ENCODE peak calls at places on chromosomes 11 and 22, in four cellular contexts. One of them, this sample, is unnamed.

GRCh38 chr22:32331918-32332725 is 25.5 kb upstream of the RFPL3 start:
- DNase-seq in lower lobe of right lung: no peak
- DNase-seq in heart right ventricle: no peak
- DNase-seq in lung: no peak
- DNase-seq in this sample: no peak

GRCh38 chr22:37079158-37079557 is 27.6 kb downstream of the KCTD17 start:
- DNase-seq in lower lobe of right lung: no peak
- DNase-seq in heart right ventricle: no peak
- DNase-seq in lung: no peak
- DNase-seq in this sample: no peak

GRCh38 chr11:35619030-35619753 is 932 bp downstream of the FJX1 start:
- DNase-seq in lower lobe of right lung: peak; percentile 50
- DNase-seq in heart right ventricle: peak; percentile 30
- DNase-seq in lung: no peak
- DNase-seq in this sample: peak; percentile 26

GRCh38 chr11:83063073-83063754 is 8.5 kb downstream of the RAB30 start:
- DNase-seq in lower lobe of right lung: no peak
- DNase-seq in heart right ventricle: no peak
- DNase-seq in lung: no peak
- DNase-seq in this sample: no peak

GRCh38 chr11:111301004-111301839 is 2.9 kb downstream of the POU2AF3 start:
- DNase-seq in lower lobe of right lung: no peak
- DNase-seq in heart right ventricle: no peak
- DNase-seq in lung: no peak
- DNase-seq in this sample: no peak

GRCh38 chr22:45584121-45584570 is 81.5 kb downstream of the FBLN1 start:
- DNase-seq in lower lobe of right lung: peak; percentile 36
- DNase-seq in heart right ventricle: no peak
- DNase-seq in lung: no peak
- DNase-seq in this sample: no peak

GRCh38 chr22:22618448-22618847 is 26.0 kb upstream of the GGTLC2 start:
- DNase-seq in lower lobe of right lung: no peak
- DNase-seq in heart right ventricle: no peak
- DNase-seq in lung: no peak
- DNase-seq in this sample: no peak

GRCh38 chr11:115623021-115623451 is 118.8 kb upstream of the CADM1 start:
- DNase-seq in lower lobe of right lung: peak; percentile 57
- DNase-seq in heart right ventricle: peak; percentile 74
- DNase-seq in lung: peak; percentile 65
- DNase-seq in this sample: peak; percentile 54

GRCh38 chr11:68749061-68749491 is 2.2 kb downstream of the TESMIN start:
- DNase-seq in lower lobe of right lung: no peak
- DNase-seq in heart right ventricle: no peak
- DNase-seq in lung: no peak
- DNase-seq in this sample: no peak

GRCh38 chr22:48739348-48740085 is 1088.2 kb downstream of the BRD1 start:
- DNase-seq in lower lobe of right lung: no peak
- DNase-seq in heart right ventricle: no peak
- DNase-seq in lung: no peak
- DNase-seq in this sample: no peak

GRCh38 chr11:122439911-122440782 is 215.4 kb upstream of the UBASH3B start:
- DNase-seq in lower lobe of right lung: no peak
- DNase-seq in heart right ventricle: peak; percentile 50
- DNase-seq in lung: no peak
- DNase-seq in this sample: peak; percentile 42

GRCh38 chr11:27352781-27353180 is 10.2 kb downstream of the CCDC34 start:
- DNase-seq in lower lobe of right lung: no peak
- DNase-seq in heart right ventricle: no peak
- DNase-seq in lung: no peak
- DNase-seq in this sample: no peak

GRCh38 chr11:27349919-27350318 is 13.1 kb downstream of the CCDC34 start:
- DNase-seq in lower lobe of right lung: no peak
- DNase-seq in heart right ventricle: no peak
- DNase-seq in lung: no peak
- DNase-seq in this sample: no peak

GRCh38 chr11:27347949-27348879 is 14.8 kb downstream of the CCDC34 start:
- DNase-seq in lower lobe of right lung: no peak
- DNase-seq in heart right ventricle: no peak
- DNase-seq in lung: no peak
- DNase-seq in this sample: no peak

GRCh38 chr11:27347361-27347760 is 15.7 kb downstream of the CCDC34 start:
- DNase-seq in lower lobe of right lung: no peak
- DNase-seq in heart right ventricle: no peak
- DNase-seq in lung: no peak
- DNase-seq in this sample: no peak

GRCh38 chr11:27350503-27350902 is 12.5 kb downstream of the CCDC34 start:
- DNase-seq in lower lobe of right lung: no peak
- DNase-seq in heart right ventricle: no peak
- DNase-seq in lung: no peak
- DNase-seq in this sample: no peak
- H3K4me1 ChIP-seq in lower lobe of right lung: no peaks in the 10 kb centered on the region
- H3K4me1 ChIP-seq in heart right ventricle: peaks cover 15% of the 10 kb centered on the region
- H3K4me1 ChIP-seq in lung: peaks cover 3% of the 10 kb centered on the region
- H3K4me1 ChIP-seq in this sample: peaks cover 4% of the 10 kb centered on the region

DNA sequence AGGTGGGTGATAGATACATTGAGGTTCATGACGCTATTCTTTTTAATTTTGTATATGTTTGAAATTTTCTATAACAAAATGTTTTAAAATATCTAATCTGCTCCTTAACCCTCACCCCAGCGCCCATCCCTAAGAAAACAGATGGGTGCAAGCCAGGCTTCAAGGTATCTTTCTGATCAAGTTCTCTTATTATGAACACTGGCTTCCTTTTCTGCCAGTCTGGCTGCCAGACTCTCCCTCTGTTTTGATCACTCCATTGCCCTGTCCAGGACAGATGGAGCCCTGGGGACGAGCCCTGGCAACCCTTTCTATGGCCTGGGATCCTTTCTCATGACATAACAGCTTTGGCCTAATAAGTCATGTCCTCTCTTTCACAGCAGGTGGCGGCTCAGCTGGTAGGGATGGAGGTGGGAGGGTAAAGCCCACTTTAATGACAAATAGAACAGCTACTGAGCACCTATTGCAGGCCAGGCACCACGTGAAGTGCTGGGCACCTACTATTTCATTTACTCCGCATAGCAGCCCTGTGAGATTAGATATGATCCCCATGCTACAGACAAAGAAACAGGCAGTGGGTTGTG is 38.4 kb downstream of the DRD2 start:
- DNase-seq in lower lobe of right lung: no peak
- DNase-seq in heart right ventricle: no peak
- DNase-seq in lung: no peak
- DNase-seq in this sample: no peak
- TF ChIP-seq CTCF in lower lobe of right lung: no peak
- TF ChIP-seq CTCF in heart right ventricle: no peak
- TF ChIP-seq CTCF in lung: no peak
- TF ChIP-seq CTCF in this sample: no peak

GRCh38 chr22:35835267-35835997 is 117.8 kb downstream of the APOL5 start:
- DNase-seq in lower lobe of right lung: no peak
- DNase-seq in heart right ventricle: no peak
- DNase-seq in lung: no peak
- DNase-seq in this sample: no peak

GRCh38 chr22:35837328-35837727 is 119.7 kb downstream of the APOL5 start:
- DNase-seq in lower lobe of right lung: no peak
- DNase-seq in heart right ventricle: no peak
- DNase-seq in lung: no peak
- DNase-seq in this sample: no peak

GRCh38 chr22:35838849-35839646 is 121.4 kb downstream of the APOL5 start:
- DNase-seq in lower lobe of right lung: no peak
- DNase-seq in heart right ventricle: no peak
- DNase-seq in lung: no peak
- DNase-seq in this sample: peak; percentile 59

GRCh38 chr22:35834080-35834479 is 116.4 kb downstream of the APOL5 start:
- DNase-seq in lower lobe of right lung: no peak
- DNase-seq in heart right ventricle: no peak
- DNase-seq in lung: no peak
- DNase-seq in this sample: no peak

DNA sequence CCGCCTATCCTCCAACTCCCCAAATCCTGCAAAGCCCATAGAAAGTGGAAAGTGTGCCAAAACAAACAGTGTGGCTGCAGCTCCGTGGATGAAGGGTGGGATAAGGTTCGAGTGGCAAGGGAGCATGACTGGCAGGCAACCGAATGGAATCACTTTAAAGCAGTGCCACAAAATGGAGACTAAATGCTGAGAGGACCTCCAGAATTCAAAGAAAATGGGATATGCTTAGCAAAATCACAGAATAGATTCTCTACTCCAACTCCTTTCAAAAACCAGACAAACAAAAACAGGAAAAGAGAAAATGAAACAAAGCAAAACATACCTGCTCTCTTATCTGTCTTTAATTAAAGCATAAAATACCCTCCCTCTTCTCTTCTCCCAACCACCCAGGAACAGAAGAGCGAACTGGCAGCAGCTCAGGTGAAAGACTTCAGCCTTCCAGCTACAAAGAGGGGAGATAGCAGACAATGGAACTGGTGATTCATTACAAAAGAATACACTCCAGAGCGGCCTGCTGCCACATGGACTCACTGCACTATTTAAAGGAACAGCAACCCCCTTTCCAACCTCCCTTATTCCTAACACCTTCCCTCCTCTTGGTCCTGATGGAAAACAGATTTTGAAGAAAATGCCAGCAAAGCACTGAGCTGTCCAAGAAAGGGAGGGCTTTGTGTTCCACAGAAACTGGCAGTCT is 118.5 kb downstream of the APOL5 start:
- DNase-seq in lower lobe of right lung: no peak
- DNase-seq in heart right ventricle: peak; percentile 26
- DNase-seq in lung: peak; percentile 64
- DNase-seq in this sample: peak; percentile 64
- H3K4me1 ChIP-seq in lower lobe of right lung: peaks cover 66% of the 10 kb centered on the region
- H3K4me1 ChIP-seq in heart right ventricle: peaks cover 75% of the 10 kb centered on the region
- H3K4me1 ChIP-seq in lung: peaks cover 24% of the 10 kb centered on the region
- H3K4me1 ChIP-seq in this sample: peaks cover 21% of the 10 kb centered on the region

GRCh38 chr22:46762238-46763050 is at the start of gene TBC1D22A:
- DNase-seq in lower lobe of right lung: peak; percentile 96
- DNase-seq in heart right ventricle: peak; percentile 96
- DNase-seq in lung: peak; percentile 95
- DNase-seq in this sample: peak; percentile 96
- TF ChIP-seq CTCF in lower lobe of right lung: no peak
- TF ChIP-seq CTCF in heart right ventricle: no peak
- TF ChIP-seq CTCF in lung: peak; percentile 7
- TF ChIP-seq CTCF in this sample: peak; percentile 20

GRCh38 chr11:20213790-20214189 is 53.5 kb upstream of the DBX1 start:
- DNase-seq in lower lobe of right lung: no peak
- DNase-seq in heart right ventricle: no peak
- DNase-seq in lung: no peak
- DNase-seq in this sample: no peak

GRCh38 chr11:20208622-20209090 is 48.4 kb upstream of the DBX1 start:
- DNase-seq in lower lobe of right lung: no peak
- DNase-seq in heart right ventricle: no peak
- DNase-seq in lung: no peak
- DNase-seq in this sample: no peak

GRCh38 chr11:20205807-20206206 is 45.5 kb upstream of the DBX1 start:
- DNase-seq in lower lobe of right lung: no peak
- DNase-seq in heart right ventricle: no peak
- DNase-seq in lung: no peak
- DNase-seq in this sample: no peak

GRCh38 chr11:20207781-20208621 is 47.7 kb upstream of the DBX1 start:
- DNase-seq in lower lobe of right lung: peak; percentile 49
- DNase-seq in heart right ventricle: no peak
- DNase-seq in lung: peak; percentile 37
- DNase-seq in this sample: no peak

DNA sequence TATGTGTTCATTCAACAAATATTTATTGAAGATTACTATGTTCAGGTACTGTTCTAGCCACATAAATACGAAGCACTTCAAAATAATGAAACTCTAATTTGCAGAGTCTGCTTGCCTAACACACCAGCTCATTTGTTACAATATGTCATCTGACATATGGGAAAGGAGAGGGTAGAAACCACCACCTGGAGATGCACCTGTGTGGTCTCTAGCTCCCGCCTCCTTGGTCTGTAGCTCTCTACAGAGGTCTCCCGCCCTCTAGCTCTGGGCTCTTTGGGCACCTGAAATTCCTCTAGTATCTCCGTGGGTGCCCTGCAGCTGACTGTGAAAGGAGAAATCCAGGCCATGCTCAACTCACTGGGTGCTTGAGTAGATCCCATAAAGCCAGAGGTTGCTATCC is 51.4 kb upstream of the DBX1 start:
- DNase-seq in lower lobe of right lung: no peak
- DNase-seq in heart right ventricle: no peak
- DNase-seq in lung: no peak
- DNase-seq in this sample: no peak
- H3K4me1 ChIP-seq in lower lobe of right lung: no peaks in the 10 kb centered on the region
- H3K4me1 ChIP-seq in heart right ventricle: no peaks in the 10 kb centered on the region
- H3K4me1 ChIP-seq in lung: no peaks in the 10 kb centered on the region
- H3K4me1 ChIP-seq in this sample: no peaks in the 10 kb centered on the region

DNA sequence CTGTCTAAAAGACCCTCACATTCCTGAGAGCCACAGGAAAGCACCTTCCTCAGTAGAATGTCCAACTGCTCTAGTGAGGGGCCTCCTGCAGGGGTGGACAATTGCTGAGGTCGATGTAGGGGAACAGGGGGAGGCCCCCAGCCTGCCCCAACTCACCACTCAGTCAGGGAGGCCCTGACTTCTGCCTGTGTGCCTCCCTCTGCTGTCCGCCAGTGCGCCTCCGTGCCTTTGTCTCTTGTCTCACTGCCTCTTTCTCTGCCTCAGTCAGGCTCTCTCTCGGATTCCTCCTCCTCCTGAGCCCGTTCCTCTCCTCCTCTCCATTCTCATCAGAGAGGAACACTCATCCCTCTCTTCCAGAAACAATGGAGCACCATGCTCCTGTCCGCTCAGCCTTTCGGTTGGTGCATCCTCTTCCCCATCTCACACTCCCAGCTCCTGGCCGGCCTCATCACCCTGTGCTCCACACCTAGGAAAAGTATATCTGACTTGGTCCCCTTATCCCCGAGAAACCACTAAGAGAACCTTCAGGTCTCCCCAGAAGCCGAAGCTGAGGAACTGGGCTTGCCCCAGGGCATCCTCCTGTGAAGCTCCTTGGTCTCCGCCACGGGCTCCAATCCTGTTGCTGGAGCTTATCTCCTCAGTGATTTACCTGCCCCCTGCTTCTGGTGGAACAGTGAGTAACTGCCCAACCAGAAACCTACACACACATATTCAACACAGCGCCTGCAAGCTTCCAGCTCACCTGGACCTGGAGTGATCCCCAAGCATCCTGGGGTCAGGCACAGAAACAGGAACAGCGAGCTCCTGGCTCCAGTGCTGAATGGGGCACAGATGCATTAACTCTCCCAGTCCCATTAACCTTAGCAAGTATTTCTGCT is 2.3 kb downstream of the B3GAT1 start:
- DNase-seq in lower lobe of right lung: no peak
- DNase-seq in heart right ventricle: no peak
- DNase-seq in lung: no peak
- DNase-seq in this sample: no peak
- TF ChIP-seq CTCF in lower lobe of right lung: no peak
- TF ChIP-seq CTCF in heart right ventricle: no peak
- TF ChIP-seq CTCF in lung: no peak
- TF ChIP-seq CTCF in this sample: no peak

This sample was measured in testis.